ENCODE peak calls at places on chromosome 15, in eight cellular contexts. N is activated CD8-positive, alpha-beta memory T cell treated with anti-CD3 and anti-CD28 coated beads for 1 hour; Y is M059J; C is stimulated activated CD8-positive, alpha-beta memory T cell treated with anti-CD3 and anti-CD28 coated beads, Interleukin-4, amount 100 ng/mL, for 4 hours; W is EH; U is H9; G is substantia nigra; E is HFFc6. P is an unnamed sample.

GRCh38 chr15:99331366-99331765 is 80.1 kb downstream of the LRRC28 start:
- DNase-seq in N (no peak), Y (no peak), C (no peak), W (peak; percentile 38), U (no peak), G (no peak), E (no peak), P (no peak)

GRCh38 chr15:68385671-68386586 is 46.0 kb downstream of the ITGA11 start:
- DNase-seq in N (no peak), Y (no peak), C (no peak), W (no peak), U (peak; percentile 12), G (no peak), E (no peak), P (no peak)

GRCh38 chr15:51750942-51751686 is at the start of gene TMOD2:
- DNase-seq in N (peak; percentile 39), Y (peak; percentile 28), C (no peak), W (peak; percentile 39), U (peak; percentile 65), G (peak; percentile 39), E (no peak), P (no peak)

GRCh38 chr15:101808201-101808600 is 3.8 kb upstream of the OR4F15 start:
- DNase-seq in N (no peak), Y (peak; percentile 77), C (no peak), W (peak; percentile 61), U (no peak), G (no peak), E (peak; percentile 55), P (no peak)

GRCh38 chr15:48778338-48778730 is 32.5 kb downstream of the CEP152 start:
- DNase-seq in N (no peak), Y (no peak), C (no peak), W (no peak), U (no peak), G (no peak), E (no peak), P (no peak)

GRCh38 chr15:90954712-90955671 is at the start of gene RCCD1:
- DNase-seq in N (peak; percentile 70), Y (peak; percentile 88), C (peak; percentile 72), W (peak; percentile 96), U (peak; percentile 97), G (peak; percentile 83), E (peak; percentile 90), P (peak; percentile 51)

GRCh38 chr15:50227076-50227475 is 38.5 kb downstream of the HDC start:
- DNase-seq in N (no peak), Y (peak; percentile 88), C (no peak), W (peak; percentile 94), U (no peak), G (no peak), E (peak; percentile 91), P (no peak)

GRCh38 chr15:48273047-48273446 is 58.2 kb upstream of the DUT start:
- DNase-seq in N (no peak), Y (no peak), C (no peak), W (no peak), U (no peak), G (no peak), E (no peak), P (no peak)

GRCh38 chr15:47367991-47368390 is 349.3 kb upstream of the SEMA6D start:
- DNase-seq in N (no peak), Y (no peak), C (no peak), W (no peak), U (no peak), G (no peak), E (no peak), P (no peak)

GRCh38 chr15:70226337-70226980 is 128.7 kb upstream of the TLE3 start:
- DNase-seq in N (no peak), Y (no peak), C (no peak), W (no peak), U (no peak), G (no peak), E (no peak), P (no peak)

GRCh38 chr15:73936588-73937312 is 10.5 kb downstream of the LOXL1 start:
- DNase-seq in N (no peak), Y (no peak), C (no peak), W (no peak), U (no peak), G (no peak), E (no peak), P (no peak)

GRCh38 chr15:62128916-62129315 is 36.2 kb downstream of the C2CD4B start:
- DNase-seq in N (no peak), Y (no peak), C (no peak), W (no peak), U (no peak), G (no peak), E (no peak), P (no peak)

GRCh38 chr15:62455441-62455921 is 290.4 kb upstream of the C2CD4B start:
- DNase-seq in N (no peak), Y (peak; percentile 84), C (no peak), W (no peak), U (no peak), G (no peak), E (no peak), P (no peak)

P was measured in cortex of kidney.